ENCODE peak calls at places on chromosomes 1 and 21, in four cellular contexts. One of them, this sample, is unnamed.
A peak's percentile ranks its signal among the peaks of the same experiment; 100 is the strongest.

GRCh38 chr1:57142999-57143398 is 177.2 kb upstream of the C8B start:
- DNase-seq in breast epithelium: no peak
- DNase-seq in HCT116: no peak
- DNase-seq in esophagus muscularis mucosa: no peak
- DNase-seq in this sample: no peak

GRCh38 chr21:36150192-36150711 is 6.4 kb upstream of the DOP1B start:
- DNase-seq in breast epithelium: no peak
- DNase-seq in HCT116: no peak
- DNase-seq in esophagus muscularis mucosa: no peak
- DNase-seq in this sample: no peak

GRCh38 chr21:14403681-14404318 is 20.9 kb upstream of the HSPA13 start:
- DNase-seq in breast epithelium: no peak
- DNase-seq in HCT116: peak; percentile 13
- DNase-seq in esophagus muscularis mucosa: no peak
- DNase-seq in this sample: no peak

GRCh38 chr1:91080650-91081049 is 58.8 kb upstream of the ZNF644 start:
- DNase-seq in breast epithelium: no peak
- DNase-seq in HCT116: no peak
- DNase-seq in esophagus muscularis mucosa: peak; percentile 55
- DNase-seq in this sample: no peak

GRCh38 chr1:158043232-158043631 is 49.8 kb downstream of the KIRREL1 start:
- DNase-seq in breast epithelium: no peak
- DNase-seq in HCT116: no peak
- DNase-seq in esophagus muscularis mucosa: no peak
- DNase-seq in this sample: no peak

GRCh38 chr1:224149733-224150132 is 33.3 kb upstream of the DEGS1 start:
- DNase-seq in breast epithelium: no peak
- DNase-seq in HCT116: no peak
- DNase-seq in esophagus muscularis mucosa: no peak
- DNase-seq in this sample: no peak

GRCh38 chr1:157958280-157958679 is 35.2 kb upstream of the KIRREL1 start:
- DNase-seq in breast epithelium: no peak
- DNase-seq in HCT116: no peak
- DNase-seq in esophagus muscularis mucosa: no peak
- DNase-seq in this sample: no peak

GRCh38 chr1:115426271-115426771 is 88.3 kb upstream of the NGF start:
- DNase-seq in breast epithelium: no peak
- DNase-seq in HCT116: no peak
- DNase-seq in esophagus muscularis mucosa: no peak
- DNase-seq in this sample: no peak

GRCh38 chr1:107649023-107649422 is 316.0 kb downstream of the VAV3 start:
- DNase-seq in breast epithelium: no peak
- DNase-seq in HCT116: no peak
- DNase-seq in esophagus muscularis mucosa: no peak
- DNase-seq in this sample: no peak

GRCh38 chr1:70486676-70487470 is 75.8 kb downstream of the CTH start:
- DNase-seq in breast epithelium: no peak
- DNase-seq in HCT116: no peak
- DNase-seq in esophagus muscularis mucosa: no peak
- DNase-seq in this sample: peak; percentile 52

GRCh38 chr1:202567747-202568146 is 142.5 kb downstream of the SYT2 start:
- DNase-seq in breast epithelium: no peak
- DNase-seq in HCT116: no peak
- DNase-seq in esophagus muscularis mucosa: no peak
- DNase-seq in this sample: no peak

GRCh38 chr1:59057211-59057694 is 239.6 kb upstream of the FGGY start:
- DNase-seq in breast epithelium: peak; percentile 64
- DNase-seq in HCT116: no peak
- DNase-seq in esophagus muscularis mucosa: peak; percentile 95
- DNase-seq in this sample: no peak
- TF ChIP-seq POLR2A in breast epithelium: no peak
- TF ChIP-seq POLR2A in HCT116: no peak
- TF ChIP-seq POLR2A in esophagus muscularis mucosa: no peak
- TF ChIP-seq POLR2A in this sample: no peak

GRCh38 chr1:212558665-212559480 is 49.7 kb upstream of the ATF3 start:
- DNase-seq in breast epithelium: peak; percentile 95
- DNase-seq in HCT116: peak; percentile 79
- DNase-seq in esophagus muscularis mucosa: peak; percentile 97
- DNase-seq in this sample: peak; percentile 97
- H3K27ac ChIP-seq in breast epithelium: peak overlapping the region; percentile 96
- H3K27ac ChIP-seq in HCT116: peak overlapping the region; percentile 48
- H3K27ac ChIP-seq in esophagus muscularis mucosa: peak overlapping the region; percentile 85
- H3K27ac ChIP-seq in this sample: peak overlapping the region; percentile 92

GRCh38 chr1:46393510-46393909 is 607 bp upstream of the FAAH start:
- DNase-seq in breast epithelium: no peak
- DNase-seq in HCT116: no peak
- DNase-seq in esophagus muscularis mucosa: no peak
- DNase-seq in this sample: no peak
- TF ChIP-seq POLR2AphosphoS5 in breast epithelium: no peak
- TF ChIP-seq POLR2AphosphoS5 in HCT116: no peak
- TF ChIP-seq POLR2AphosphoS5 in esophagus muscularis mucosa: no peak
- TF ChIP-seq POLR2AphosphoS5 in this sample: no peak

GRCh38 chr1:110505596-110505995 is 13.4 kb downstream of the KCNA10 start:
- DNase-seq in breast epithelium: no peak
- DNase-seq in HCT116: no peak
- DNase-seq in esophagus muscularis mucosa: no peak
- DNase-seq in this sample: no peak
- TF ChIP-seq POLR2A in breast epithelium: no peak
- TF ChIP-seq POLR2A in HCT116: no peak
- TF ChIP-seq POLR2A in esophagus muscularis mucosa: no peak
- TF ChIP-seq POLR2A in this sample: no peak